ENCODE peak calls at places on chromosomes 16 and 17, in seven cellular contexts. C is stomach, R is astrocyte of the spinal cord, L is thyroid gland, X is fibroblast of pulmonary artery, A is dorsolateral prefrontal cortex, D is kidney epithelial cell. S is an unnamed sample.

GRCh38 chr16:57645691-57646387 is 17.4 kb downstream of the ADGRG1 start:
- DNase-seq in C (no peak), R (no peak), L (no peak), X (peak), A (no peak), D (no peak), S (no peak)

GRCh38 chr17:16003841-16004240 is 4.2 kb downstream of the TTC19 start:
- DNase-seq in C (no peak), R (no peak), L (no peak), X (peak), A (no peak), D (no peak), S (no peak)

GRCh38 chr17:74523308-74523707 is 8.0 kb downstream of the CD300LB start:
- DNase-seq in C (no peak), R (no peak), L (no peak), X (no peak), A (no peak), D (no peak), S (no peak)

GRCh38 chr16:56748826-56749225 is 18.9 kb downstream of the NUP93 start:
- DNase-seq in C (no peak), R (no peak), L (peak), X (no peak), A (no peak), D (no peak), S (no peak)

GRCh38 chr17:28407974-28408306 is 1.9 kb upstream of the SLC46A1 start:
- DNase-seq in C (no peak), R (no peak), L (no peak), X (no peak), A (no peak), D (no peak), S (no peak)

GRCh38 chr17:45096141-45096540 is 35.0 kb downstream of the NMT1 start:
- DNase-seq in C (no peak), R (peak), L (no peak), X (peak), A (no peak), D (no peak), S (peak)

GRCh38 chr17:27760069-27760885 is 40.1 kb downstream of the NOS2 start:
- DNase-seq in C (peak), R (peak), L (peak), X (peak), A (no peak), D (no peak), S (peak)

GRCh38 chr17:39997543-39997942 is 16.9 kb downstream of the PSMD3 start:
- DNase-seq in C (no peak), R (no peak), L (no peak), X (no peak), A (no peak), D (no peak), S (no peak)

GRCh38 chr17:35747540-35748017 is 5.5 kb downstream of the GAS2L2 start:
- DNase-seq in C (peak), R (peak), L (peak), X (peak), A (no peak), D (no peak), S (peak)

GRCh38 chr17:35170968-35171771 is 23.0 kb downstream of the SLC35G3 start:
- DNase-seq in C (no peak), R (peak), L (no peak), X (no peak), A (no peak), D (no peak), S (peak)

GRCh38 chr16:88430524-88431446 is 22.3 kb upstream of the ZFPM1 start:
- DNase-seq in C (no peak), R (peak), L (no peak), X (no peak), A (no peak), D (no peak), S (peak)

GRCh38 chr16:77944631-77945030 is 77.7 kb upstream of the CLEC3A start:
- DNase-seq in C (no peak), R (no peak), L (no peak), X (no peak), A (no peak), D (no peak), S (no peak)

GRCh38 chr16:84044108-84044488 is 1.5 kb upstream of the SLC38A8 start:
- DNase-seq in C (no peak), R (no peak), L (no peak), X (peak), A (no peak), D (no peak), S (peak)

GRCh38 chr16:88437367-88437964 is 15.6 kb upstream of the ZFPM1 start:
- DNase-seq in C (peak), R (no peak), L (peak), X (peak), A (no peak), D (no peak), S (peak)

GRCh38 chr16:70478912-70479341 is 24.5 kb downstream of the FCSK start:
- DNase-seq in C (no peak), R (peak), L (no peak), X (peak), A (no peak), D (no peak), S (no peak)

GRCh38 chr17:32575865-32576264 is 89.1 kb downstream of the CDK5R1 start:
- DNase-seq in C (no peak), R (no peak), L (no peak), X (no peak), A (no peak), D (no peak), S (peak)
- TF ChIP-seq CTCF in C (no peak), R (no peak), L (no peak), X (no peak), A (no peak), D (no peak), S (no peak)

DNA sequence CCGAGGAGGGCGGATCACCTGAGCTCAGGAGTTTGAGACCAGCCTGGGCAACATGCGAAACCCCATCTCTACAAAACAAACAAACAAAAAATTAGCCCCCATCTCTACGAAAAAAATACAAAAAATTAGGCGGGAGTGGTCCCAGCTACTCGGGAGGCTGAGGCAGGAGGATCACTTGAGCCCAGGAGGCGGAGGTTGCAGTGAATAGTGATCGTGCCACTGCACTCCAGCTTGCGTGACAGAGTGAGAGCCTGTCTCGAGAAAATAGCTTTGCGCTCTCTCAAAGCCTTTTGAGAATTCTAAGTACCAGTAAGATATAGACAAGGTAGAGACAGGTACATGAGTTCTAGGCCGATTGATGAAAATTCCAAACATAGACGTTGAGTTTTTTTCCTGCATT is 2.0 kb downstream of the SOCS7 start:
- DNase-seq in C (no peak), R (no peak), L (no peak), X (no peak), A (no peak), D (no peak), S (no peak)
- H3K4me3 ChIP-seq in C (peak), R (no peak), L (peak), X (peak), A (peak), D (no peak), S (no peak)

DNA sequence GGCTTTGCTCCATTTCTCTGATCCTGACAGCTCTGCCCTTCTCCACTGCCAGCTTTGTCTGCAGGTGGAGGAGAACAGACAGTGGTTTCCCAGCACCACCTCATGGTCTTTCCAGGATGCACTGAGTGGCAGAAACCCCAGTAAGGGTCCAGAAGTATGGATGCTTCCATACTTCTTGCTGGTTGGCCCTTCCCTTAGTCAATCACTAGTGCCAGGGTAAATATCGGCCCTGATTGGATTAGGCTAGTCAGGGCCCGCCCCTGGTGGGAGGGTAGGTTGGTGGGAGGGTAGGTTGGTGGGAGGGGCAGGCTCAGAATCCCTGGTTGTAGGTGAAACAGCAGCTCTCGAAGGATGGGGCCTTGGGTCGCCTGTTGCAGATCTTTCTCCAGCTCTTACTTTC is 10.2 kb downstream of the RNF213 start:
- DNase-seq in C (no peak), R (no peak), L (no peak), X (peak), A (no peak), D (no peak), S (peak)
- TF ChIP-seq CTCF in C (no peak), R (no peak), L (no peak), X (no peak), A (no peak), D (no peak), S (no peak)

DNA sequence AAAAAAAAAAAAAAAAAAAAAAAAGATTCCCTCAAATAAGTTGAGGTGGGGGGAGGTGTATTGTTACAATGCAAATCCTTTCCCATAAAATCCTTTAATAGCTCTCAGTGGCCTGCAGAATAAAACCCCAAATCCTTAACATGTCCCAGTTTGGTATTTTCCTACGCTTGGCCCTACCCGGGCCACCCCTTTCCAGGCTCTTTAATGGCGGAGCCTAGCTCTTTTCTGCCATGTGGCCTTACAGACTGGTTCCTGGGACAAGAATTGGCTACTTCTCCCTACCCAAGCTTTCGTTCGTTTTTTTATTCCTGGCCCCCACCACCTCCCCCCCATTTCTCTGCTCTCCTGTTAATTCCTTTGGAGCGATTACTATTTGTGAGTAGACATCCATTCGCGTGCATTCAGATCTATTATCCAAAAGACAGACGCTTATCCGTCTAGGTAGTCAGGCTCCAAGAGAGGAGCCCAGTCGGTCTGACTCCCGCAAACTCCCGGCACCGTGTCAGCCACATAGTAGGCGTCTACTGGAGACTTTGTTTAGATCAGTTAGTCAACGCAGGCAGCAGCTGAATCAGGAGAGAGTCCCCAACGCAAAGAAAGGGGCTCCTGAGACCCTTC is 813 bp upstream of the THAP11 start:
- DNase-seq in C (no peak), R (no peak), L (no peak), X (no peak), A (no peak), D (no peak), S (peak)
- H3K4me3 ChIP-seq in C (peak), R (peak), L (peak), X (peak), A (peak), D (peak), S (peak)

DNA sequence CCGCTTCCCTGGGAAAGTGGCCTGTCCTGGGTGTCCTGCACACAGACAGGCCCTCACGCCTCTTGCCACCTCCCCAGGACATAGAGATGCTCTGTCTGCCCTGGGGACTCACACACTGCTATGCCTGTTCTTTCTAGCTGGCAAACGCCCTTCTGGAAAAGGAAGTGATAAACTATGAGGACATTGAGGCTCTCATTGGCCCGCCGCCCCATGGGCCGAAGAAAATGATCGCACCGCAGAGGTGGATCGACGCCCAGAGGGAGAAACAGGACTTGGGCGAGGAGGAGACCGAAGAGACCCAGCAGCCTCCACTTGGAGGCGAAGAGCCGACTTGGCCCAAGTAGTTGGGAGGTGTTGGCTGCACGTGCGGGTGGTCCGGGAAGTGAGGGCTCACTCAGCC is 3.7 kb upstream of the RPL13 start:
- DNase-seq in C (no peak), R (peak), L (no peak), X (no peak), A (no peak), D (no peak), S (no peak)
- TF ChIP-seq CTCF in C (no peak), R (no peak), L (no peak), X (no peak), A (no peak), D (no peak), S (no peak)